ENCODE peak calls at places on chromosomes 6 and 20, in ten cellular contexts. One of them, this sample, is unnamed.

GRCh38 chr6:33771342-33772113 is 17.4 kb downstream of the LEMD2 start:
- DNase-seq in T-helper 9 cell: peak
- DNase-seq in activated CD4-positive, alpha-beta memory T cell treated with anti-CD3 and anti-CD28 coated beads for 36 hours: peak
- DNase-seq in iPS-NIHi11: peak
- DNase-seq in upper lobe of left lung: peak
- DNase-seq in H7: peak
- DNase-seq in CD8-positive, alpha-beta T cell: peak
- DNase-seq in SK-N-DZ: peak
- DNase-seq in NCI-H345: peak
- DNase-seq in kidney: peak
- DNase-seq in this sample: peak

GRCh38 chr6:99590728-99591672 is 15.6 kb upstream of the PRDM13 start:
- DNase-seq in T-helper 9 cell: no peak
- DNase-seq in activated CD4-positive, alpha-beta memory T cell treated with anti-CD3 and anti-CD28 coated beads for 36 hours: no peak
- DNase-seq in iPS-NIHi11: peak
- DNase-seq in upper lobe of left lung: peak
- DNase-seq in H7: peak
- DNase-seq in CD8-positive, alpha-beta T cell: no peak
- DNase-seq in SK-N-DZ: no peak
- DNase-seq in NCI-H345: no peak
- DNase-seq in kidney: no peak
- DNase-seq in this sample: no peak

GRCh38 chr6:56361812-56362211 is 114.4 kb upstream of the COL21A1 start:
- DNase-seq in T-helper 9 cell: no peak
- DNase-seq in activated CD4-positive, alpha-beta memory T cell treated with anti-CD3 and anti-CD28 coated beads for 36 hours: no peak
- DNase-seq in iPS-NIHi11: no peak
- DNase-seq in upper lobe of left lung: no peak
- DNase-seq in H7: no peak
- DNase-seq in CD8-positive, alpha-beta T cell: no peak
- DNase-seq in SK-N-DZ: no peak
- DNase-seq in NCI-H345: no peak
- DNase-seq in kidney: peak
- DNase-seq in this sample: no peak

GRCh38 chr20:17615645-17616479 is 46.0 kb downstream of the DSTN start:
- DNase-seq in T-helper 9 cell: no peak
- DNase-seq in activated CD4-positive, alpha-beta memory T cell treated with anti-CD3 and anti-CD28 coated beads for 36 hours: peak
- DNase-seq in iPS-NIHi11: no peak
- DNase-seq in upper lobe of left lung: peak
- DNase-seq in H7: peak
- DNase-seq in CD8-positive, alpha-beta T cell: no peak
- DNase-seq in SK-N-DZ: no peak
- DNase-seq in NCI-H345: peak
- DNase-seq in kidney: peak
- DNase-seq in this sample: no peak

GRCh38 chr20:1805161-1805581 is 90.0 kb upstream of the SIRPA start:
- DNase-seq in T-helper 9 cell: no peak
- DNase-seq in activated CD4-positive, alpha-beta memory T cell treated with anti-CD3 and anti-CD28 coated beads for 36 hours: no peak
- DNase-seq in iPS-NIHi11: no peak
- DNase-seq in upper lobe of left lung: no peak
- DNase-seq in H7: no peak
- DNase-seq in CD8-positive, alpha-beta T cell: no peak
- DNase-seq in SK-N-DZ: no peak
- DNase-seq in NCI-H345: no peak
- DNase-seq in kidney: peak
- DNase-seq in this sample: no peak

GRCh38 chr6:170174124-170174770 is 116.6 kb downstream of the DLL1 start:
- DNase-seq in T-helper 9 cell: no peak
- DNase-seq in activated CD4-positive, alpha-beta memory T cell treated with anti-CD3 and anti-CD28 coated beads for 36 hours: no peak
- DNase-seq in iPS-NIHi11: peak
- DNase-seq in upper lobe of left lung: no peak
- DNase-seq in H7: peak
- DNase-seq in CD8-positive, alpha-beta T cell: no peak
- DNase-seq in SK-N-DZ: no peak
- DNase-seq in NCI-H345: no peak
- DNase-seq in kidney: peak
- DNase-seq in this sample: no peak

GRCh38 chr6:122778961-122779671 is 400 bp upstream of the FABP7 start:
- DNase-seq in T-helper 9 cell: no peak
- DNase-seq in activated CD4-positive, alpha-beta memory T cell treated with anti-CD3 and anti-CD28 coated beads for 36 hours: no peak
- DNase-seq in iPS-NIHi11: peak
- DNase-seq in upper lobe of left lung: no peak
- DNase-seq in H7: peak
- DNase-seq in CD8-positive, alpha-beta T cell: no peak
- DNase-seq in SK-N-DZ: no peak
- DNase-seq in NCI-H345: peak
- DNase-seq in kidney: no peak
- DNase-seq in this sample: no peak

GRCh38 chr6:105364243-105364642 is 38.6 kb downstream of the PREP start:
- DNase-seq in T-helper 9 cell: no peak
- DNase-seq in activated CD4-positive, alpha-beta memory T cell treated with anti-CD3 and anti-CD28 coated beads for 36 hours: peak
- DNase-seq in iPS-NIHi11: no peak
- DNase-seq in upper lobe of left lung: no peak
- DNase-seq in H7: no peak
- DNase-seq in CD8-positive, alpha-beta T cell: no peak
- DNase-seq in SK-N-DZ: no peak
- DNase-seq in NCI-H345: no peak
- DNase-seq in kidney: no peak
- DNase-seq in this sample: no peak

GRCh38 chr6:16337280-16337975 is 99.0 kb downstream of the GMPR start:
- DNase-seq in T-helper 9 cell: no peak
- DNase-seq in activated CD4-positive, alpha-beta memory T cell treated with anti-CD3 and anti-CD28 coated beads for 36 hours: no peak
- DNase-seq in iPS-NIHi11: no peak
- DNase-seq in upper lobe of left lung: peak
- DNase-seq in H7: no peak
- DNase-seq in CD8-positive, alpha-beta T cell: no peak
- DNase-seq in SK-N-DZ: peak
- DNase-seq in NCI-H345: no peak
- DNase-seq in kidney: peak
- DNase-seq in this sample: no peak